ENCODE peak calls at places on chromosomes 12 and 14, in four cellular contexts. N is iris pigment epithelial cell, U is bronchial epithelial cell, J is adrenal gland. M is an unnamed sample.

GRCh38 chr14:34043627-34044372 is 92.9 kb upstream of the EGLN3 start:
- DNase-seq in U (peak; percentile 90), N (no peak), J (no peak), M (no peak)

GRCh38 chr12:52032431-52032796 is 18.8 kb upstream of the NR4A1 start:
- DNase-seq in J (peak; percentile 96), N (peak; percentile 83), U (peak; percentile 39), M (no peak)

GRCh38 chr12:116104167-116104750 is 173.2 kb downstream of the MED13L start:
- DNase-seq in J (no peak), U (no peak), N (no peak), M (no peak)

GRCh38 chr14:67951529-67952120 is 132.0 kb downstream of the RAD51B start:
- DNase-seq in U (no peak), N (peak; percentile 81), J (no peak), M (no peak)

GRCh38 chr14:75630695-75631452 is 29.8 kb downstream of the ERG28 start:
- DNase-seq in N (no peak), J (no peak), U (no peak), M (no peak)

GRCh38 chr14:105063041-105063440 is 2.2 kb downstream of the GPR132 start:
- DNase-seq in J (no peak), N (no peak), U (no peak), M (no peak)

GRCh38 chr14:64730061-64730440 is 25.8 kb downstream of the PLEKHG3 start:
- DNase-seq in U (no peak), N (no peak), J (no peak), M (no peak)

GRCh38 chr12:131574397-131574775 is 136.5 kb upstream of the SFSWAP start:
- DNase-seq in J (no peak), N (no peak), U (no peak), M (no peak)

GRCh38 chr12:54415223-54415929 is 3.7 kb downstream of the ITGA5 start:
- DNase-seq in U (no peak), J (no peak), N (no peak), M (no peak)

GRCh38 chr12:3743803-3744202 is 9.1 kb downstream of the CRACR2A start:
- DNase-seq in N (peak; percentile 38), J (no peak), U (no peak), M (no peak)

GRCh38 chr14:55540847-55541773 is 38.9 kb upstream of the KTN1 start:
- DNase-seq in U (peak; percentile 83), J (no peak), N (peak; percentile 70), M (no peak)

GRCh38 chr12:116187158-116187511 is 90.4 kb downstream of the MED13L start:
- DNase-seq in J (no peak), U (no peak), N (no peak), M (no peak)

GRCh38 chr12:75389061-75389460 is 1.8 kb upstream of the GLIPR1L2 start:
- DNase-seq in J (no peak), N (peak; percentile 28), U (peak; percentile 78), M (no peak)